ENCODE peak calls at places on chromosomes 2 and 18, in nine cellular contexts. L is DND-41; H is naive thymus-derived CD4-positive, alpha-beta T cell; X is lung microvascular endothelial cell; G is substantia nigra; Q is lower leg skin; E is fibroblast of mammary gland; Y is sciatic nerve; P is NCI-H510A treated with DMSO at 0.1 percent for 48 hours. A is an unnamed sample.

GRCh38 chr2:219551412-219551811 is 7.6 kb downstream of the TMEM198 start:
- DNase-seq in L (no peak), X (no peak), H (no peak), P (peak; percentile 43), E (peak; percentile 55), G (no peak), Y (peak; percentile 70), Q (no peak), A (no peak)

GRCh38 chr2:101843048-101843447 is 145.5 kb downstream of the MAP4K4 start:
- DNase-seq in Q (no peak), P (no peak), X (peak; percentile 39), H (no peak), E (peak; percentile 71), G (no peak), L (no peak), Y (no peak), A (no peak)

GRCh38 chr2:11319939-11320338 is 24.5 kb downstream of the ROCK2 start:
- DNase-seq in X (no peak), L (no peak), H (no peak), P (no peak), G (no peak), E (peak; percentile 19), Q (no peak), Y (no peak), A (no peak)

GRCh38 chr2:36352711-36353110 is 2.9 kb upstream of the CRIM1 start:
- DNase-seq in G (no peak), X (peak; percentile 52), L (no peak), Q (no peak), H (no peak), P (no peak), Y (no peak), E (peak; percentile 82), A (no peak)

GRCh38 chr2:222499226-222499625 is 74.9 kb downstream of the SGPP2 start:
- DNase-seq in E (no peak), L (no peak), H (no peak), Y (no peak), X (no peak), P (no peak), Q (no peak), G (no peak), A (no peak)

GRCh38 chr2:138090330-138090729 is 126.1 kb downstream of the HNMT start:
- DNase-seq in E (peak; percentile 65), P (no peak), G (no peak), Y (no peak), L (no peak), H (no peak), X (peak; percentile 67), Q (no peak), A (no peak)

GRCh38 chr18:60277855-60278480 is 94.6 kb downstream of the MC4R start:
- DNase-seq in X (no peak), L (no peak), G (no peak), H (no peak), E (no peak), Q (no peak), P (no peak), Y (no peak), A (no peak)

GRCh38 chr2:200525551-200525881 is 491 bp upstream of the SGO2 start:
- DNase-seq in X (no peak), H (no peak), G (no peak), Y (no peak), Q (no peak), E (no peak), L (no peak), P (no peak), A (no peak)

GRCh38 chr2:121129692-121130091 is 155.3 kb downstream of the TFCP2L1 start:
- DNase-seq in E (no peak), L (no peak), G (no peak), P (no peak), X (no peak), H (no peak), Q (no peak), Y (no peak), A (no peak)

GRCh38 chr2:241951920-241952319 is 82.4 kb downstream of the RTP5 start:
- DNase-seq in E (no peak), H (no peak), L (no peak), Y (peak; percentile 27), G (no peak), Q (no peak), P (no peak), X (no peak), A (peak; percentile 58)

GRCh38 chr2:62663443-62663842 is 42.1 kb upstream of the EHBP1 start:
- DNase-seq in Y (no peak), L (no peak), P (no peak), Q (no peak), H (no peak), E (peak; percentile 96), G (no peak), X (no peak), A (no peak)

GRCh38 chr2:103959174-103960125 is 894.5 kb upstream of the POU3F3 start:
- DNase-seq in E (peak; percentile 18), Q (peak; percentile 24), H (no peak), Y (no peak), L (peak; percentile 8), X (peak; percentile 2), P (peak; percentile 59), G (peak; percentile 2), A (no peak)

GRCh38 chr18:332721-333513 is 65.1 kb upstream of the THOC1 start:
- DNase-seq in X (no peak), Q (no peak), L (no peak), P (no peak), Y (peak; percentile 86), E (peak; percentile 50), G (no peak), H (no peak), A (no peak)

GRCh38 chr18:45774065-45774521 is 50.1 kb downstream of the SLC14A1 start:
- DNase-seq in H (no peak), X (no peak), E (peak; percentile 49), G (no peak), Y (no peak), Q (no peak), P (no peak), L (peak; percentile 33), A (no peak)

GRCh38 chr2:10487144-10488104 is 39.3 kb upstream of the ODC1 start:
- DNase-seq in E (peak; percentile 34), X (no peak), L (no peak), Y (peak; percentile 32), H (no peak), P (peak; percentile 45), G (no peak), Q (no peak), A (peak; percentile 56)

GRCh38 chr2:70891572-70892356 is 43.9 kb upstream of the ATP6V1B1 start:
- DNase-seq in Q (no peak), P (no peak), X (peak; percentile 31), L (no peak), G (no peak), E (no peak), H (no peak), Y (no peak), A (no peak)

GRCh38 chr2:125418483-125418882 is 1237.5 kb upstream of the GYPC start:
- DNase-seq in E (no peak), Q (no peak), P (no peak), H (no peak), X (no peak), G (no peak), Y (no peak), L (no peak), A (no peak)

GRCh38 chr18:49934457-49934856 is 121.1 kb upstream of the ACAA2 start:
- DNase-seq in E (peak; percentile 30), H (no peak), L (no peak), Q (no peak), X (peak; percentile 30), Y (no peak), P (no peak), G (no peak), A (no peak)